ENCODE peak calls at places on chromosomes 5 and 9, in nine cellular contexts. One of them, this sample, is unnamed.

GRCh38 chr5:174047472-174047871 is 2.0 kb downstream of the NSG2 start:
- DNase-seq in neural progenitor cell: no peak
- DNase-seq in HepG2: no peak
- DNase-seq in mesendoderm: no peak
- DNase-seq in GM23338: no peak
- DNase-seq in HCT116: no peak
- DNase-seq in PC-3: no peak
- DNase-seq in PC-9: no peak
- DNase-seq in fibroblast of lung: no peak
- DNase-seq in this sample: no peak

GRCh38 chr5:40606077-40606765 is 73.5 kb upstream of the PTGER4 start:
- DNase-seq in neural progenitor cell: no peak
- DNase-seq in HepG2: no peak
- DNase-seq in PC-9: no peak
- DNase-seq in HCT116: no peak
- DNase-seq in PC-3: no peak
- DNase-seq in mesendoderm: no peak
- DNase-seq in GM23338: no peak
- DNase-seq in fibroblast of lung: no peak
- DNase-seq in this sample: no peak

GRCh38 chr9:110578896-110579752 is at the start of gene SVEP1:
- DNase-seq in GM23338: peak; percentile 70
- DNase-seq in PC-9: no peak
- DNase-seq in HCT116: no peak
- DNase-seq in mesendoderm: peak; percentile 70
- DNase-seq in PC-3: no peak
- DNase-seq in fibroblast of lung: peak; percentile 78
- DNase-seq in neural progenitor cell: peak; percentile 75
- DNase-seq in HepG2: no peak
- DNase-seq in this sample: peak; percentile 92

GRCh38 chr5:79831381-79831780 is 141.7 kb downstream of the CMYA5 start:
- DNase-seq in PC-9: no peak
- DNase-seq in PC-3: no peak
- DNase-seq in HepG2: no peak
- DNase-seq in HCT116: no peak
- DNase-seq in fibroblast of lung: no peak
- DNase-seq in GM23338: no peak
- DNase-seq in neural progenitor cell: no peak
- DNase-seq in mesendoderm: no peak
- DNase-seq in this sample: peak; percentile 57

GRCh38 chr5:54229041-54229780 is 81.2 kb downstream of the ARL15 start:
- DNase-seq in mesendoderm: peak; percentile 61
- DNase-seq in GM23338: peak; percentile 81
- DNase-seq in HepG2: peak; percentile 25
- DNase-seq in fibroblast of lung: peak; percentile 34
- DNase-seq in HCT116: peak; percentile 38
- DNase-seq in neural progenitor cell: peak; percentile 75
- DNase-seq in PC-9: peak; percentile 37
- DNase-seq in PC-3: peak; percentile 64
- DNase-seq in this sample: peak; percentile 71

GRCh38 chr9:117868594-117868993 is 164.4 kb downstream of the TLR4 start:
- DNase-seq in PC-9: no peak
- DNase-seq in HCT116: no peak
- DNase-seq in GM23338: no peak
- DNase-seq in PC-3: no peak
- DNase-seq in mesendoderm: no peak
- DNase-seq in neural progenitor cell: no peak
- DNase-seq in fibroblast of lung: no peak
- DNase-seq in HepG2: no peak
- DNase-seq in this sample: no peak

GRCh38 chr5:172175263-172175719 is 12.7 kb downstream of the STK10 start:
- DNase-seq in GM23338: no peak
- DNase-seq in PC-3: no peak
- DNase-seq in HepG2: peak; percentile 25
- DNase-seq in PC-9: no peak
- DNase-seq in HCT116: no peak
- DNase-seq in neural progenitor cell: no peak
- DNase-seq in mesendoderm: no peak
- DNase-seq in fibroblast of lung: no peak
- DNase-seq in this sample: no peak

GRCh38 chr5:163759000-163759730 is 253.7 kb downstream of the MAT2B start:
- DNase-seq in PC-9: no peak
- DNase-seq in GM23338: no peak
- DNase-seq in HepG2: no peak
- DNase-seq in neural progenitor cell: no peak
- DNase-seq in mesendoderm: no peak
- DNase-seq in HCT116: no peak
- DNase-seq in fibroblast of lung: no peak
- DNase-seq in PC-3: no peak
- DNase-seq in this sample: no peak

GRCh38 chr9:16133556-16134227 is 580.8 kb downstream of the CCDC171 start:
- DNase-seq in mesendoderm: peak; percentile 93
- DNase-seq in GM23338: peak; percentile 95
- DNase-seq in fibroblast of lung: peak; percentile 90
- DNase-seq in HepG2: peak; percentile 63
- DNase-seq in neural progenitor cell: peak; percentile 90
- DNase-seq in PC-3: peak; percentile 88
- DNase-seq in PC-9: no peak
- DNase-seq in HCT116: peak; percentile 70
- DNase-seq in this sample: peak; percentile 78

GRCh38 chr9:84068872-84069271 is 88.3 kb downstream of the RMI1 start:
- DNase-seq in mesendoderm: no peak
- DNase-seq in PC-3: no peak
- DNase-seq in neural progenitor cell: no peak
- DNase-seq in fibroblast of lung: no peak
- DNase-seq in PC-9: no peak
- DNase-seq in HepG2: no peak
- DNase-seq in GM23338: no peak
- DNase-seq in HCT116: no peak
- DNase-seq in this sample: no peak

GRCh38 chr9:130196643-130197042 is 24.4 kb downstream of the NCS1 start:
- DNase-seq in neural progenitor cell: no peak
- DNase-seq in PC-3: no peak
- DNase-seq in fibroblast of lung: no peak
- DNase-seq in HepG2: no peak
- DNase-seq in HCT116: no peak
- DNase-seq in PC-9: no peak
- DNase-seq in mesendoderm: no peak
- DNase-seq in GM23338: no peak
- DNase-seq in this sample: no peak

GRCh38 chr5:74632947-74633356 is 7.6 kb downstream of the ENC1 start:
- DNase-seq in HepG2: peak; percentile 68
- DNase-seq in PC-3: peak; percentile 94
- DNase-seq in HCT116: peak; percentile 57
- DNase-seq in fibroblast of lung: peak; percentile 88
- DNase-seq in mesendoderm: peak; percentile 28
- DNase-seq in neural progenitor cell: no peak
- DNase-seq in PC-9: peak; percentile 86
- DNase-seq in GM23338: no peak
- DNase-seq in this sample: peak; percentile 68

GRCh38 chr5:75055727-75056144 is 3.4 kb upstream of the GCNT4 start:
- DNase-seq in HepG2: peak; percentile 24
- DNase-seq in HCT116: no peak
- DNase-seq in neural progenitor cell: peak; percentile 41
- DNase-seq in PC-3: no peak
- DNase-seq in mesendoderm: peak; percentile 98
- DNase-seq in fibroblast of lung: peak; percentile 63
- DNase-seq in PC-9: peak; percentile 45
- DNase-seq in GM23338: peak; percentile 90
- DNase-seq in this sample: peak; percentile 36

GRCh38 chr9:34458967-34459355 is 356 bp downstream of the DNAI1 start:
- DNase-seq in neural progenitor cell: peak; percentile 46
- DNase-seq in mesendoderm: no peak
- DNase-seq in HepG2: no peak
- DNase-seq in PC-9: no peak
- DNase-seq in PC-3: no peak
- DNase-seq in HCT116: no peak
- DNase-seq in fibroblast of lung: no peak
- DNase-seq in GM23338: peak; percentile 14
- DNase-seq in this sample: no peak

DNA sequence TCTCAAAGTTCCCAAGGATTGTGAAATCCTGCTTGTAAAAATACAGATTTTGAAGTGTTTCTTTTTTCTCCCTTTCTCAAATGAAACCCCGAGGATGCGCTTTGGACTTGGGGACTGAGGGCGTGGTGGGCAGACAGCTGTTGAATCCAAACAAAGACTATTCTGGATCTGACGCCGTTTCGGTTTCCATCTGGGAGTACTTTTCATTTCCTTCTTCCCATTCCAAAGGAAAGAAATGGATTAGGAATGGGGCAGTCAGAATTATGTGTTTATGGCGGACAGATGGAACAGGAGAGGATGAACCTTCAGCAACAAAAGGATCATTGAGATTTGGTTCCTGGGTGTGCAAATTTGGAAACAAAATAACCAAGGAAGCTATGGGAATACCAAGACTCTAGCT is 300.5 kb downstream of the PARP8 start:
- DNase-seq in mesendoderm: no peak
- DNase-seq in HCT116: no peak
- DNase-seq in PC-9: no peak
- DNase-seq in PC-3: no peak
- DNase-seq in neural progenitor cell: peak; percentile 32
- DNase-seq in GM23338: peak; percentile 37
- DNase-seq in HepG2: no peak
- DNase-seq in fibroblast of lung: no peak
- DNase-seq in this sample: no peak
- H3K4me2 ChIP-seq in mesendoderm: peak overlapping the region; percentile 4
- H3K4me2 ChIP-seq in HCT116: no peak overlapping the region
- H3K4me2 ChIP-seq in PC-9: no peak overlapping the region
- H3K4me2 ChIP-seq in PC-3: no peak overlapping the region
- H3K4me2 ChIP-seq in neural progenitor cell: peak overlapping the region; percentile 90
- H3K4me2 ChIP-seq in GM23338: peak overlapping the region; percentile 96
- H3K4me2 ChIP-seq in HepG2: no peak overlapping the region
- H3K4me2 ChIP-seq in fibroblast of lung: no peak overlapping the region
- H3K4me2 ChIP-seq in this sample: no peak overlapping the region

GRCh38 chr5:76944638-76945037 is 8.2 kb upstream of the CRHBP start:
- DNase-seq in PC-3: no peak
- DNase-seq in neural progenitor cell: no peak
- DNase-seq in PC-9: no peak
- DNase-seq in HepG2: no peak
- DNase-seq in GM23338: no peak
- DNase-seq in mesendoderm: no peak
- DNase-seq in HCT116: no peak
- DNase-seq in fibroblast of lung: peak; percentile 59
- DNase-seq in this sample: no peak

GRCh38 chr5:76941000-76941399 is 11.8 kb upstream of the CRHBP start:
- DNase-seq in HepG2: no peak
- DNase-seq in mesendoderm: no peak
- DNase-seq in HCT116: no peak
- DNase-seq in neural progenitor cell: no peak
- DNase-seq in fibroblast of lung: peak; percentile 33
- DNase-seq in PC-9: no peak
- DNase-seq in PC-3: no peak
- DNase-seq in GM23338: no peak
- DNase-seq in this sample: no peak

GRCh38 chr5:76943006-76943405 is 9.8 kb upstream of the CRHBP start:
- DNase-seq in neural progenitor cell: no peak
- DNase-seq in HCT116: no peak
- DNase-seq in PC-9: no peak
- DNase-seq in mesendoderm: no peak
- DNase-seq in HepG2: no peak
- DNase-seq in GM23338: no peak
- DNase-seq in fibroblast of lung: no peak
- DNase-seq in PC-3: no peak
- DNase-seq in this sample: no peak

GRCh38 chr5:76946090-76946489 is 6.8 kb upstream of the CRHBP start:
- DNase-seq in mesendoderm: no peak
- DNase-seq in HepG2: no peak
- DNase-seq in neural progenitor cell: no peak
- DNase-seq in PC-3: no peak
- DNase-seq in HCT116: no peak
- DNase-seq in fibroblast of lung: no peak
- DNase-seq in PC-9: no peak
- DNase-seq in GM23338: no peak
- DNase-seq in this sample: no peak

GRCh38 chr5:76942581-76942980 is 10.3 kb upstream of the CRHBP start:
- DNase-seq in HCT116: no peak
- DNase-seq in fibroblast of lung: peak; percentile 76
- DNase-seq in mesendoderm: no peak
- DNase-seq in GM23338: no peak
- DNase-seq in neural progenitor cell: no peak
- DNase-seq in HepG2: no peak
- DNase-seq in PC-9: no peak
- DNase-seq in PC-3: no peak
- DNase-seq in this sample: peak; percentile 85
- H3K4me2 ChIP-seq in HCT116: no peak overlapping the region
- H3K4me2 ChIP-seq in fibroblast of lung: no peak overlapping the region
- H3K4me2 ChIP-seq in mesendoderm: no peak overlapping the region
- H3K4me2 ChIP-seq in GM23338: no peak overlapping the region
- H3K4me2 ChIP-seq in neural progenitor cell: no peak overlapping the region
- H3K4me2 ChIP-seq in HepG2: no peak overlapping the region
- H3K4me2 ChIP-seq in PC-9: no peak overlapping the region
- H3K4me2 ChIP-seq in PC-3: no peak overlapping the region
- H3K4me2 ChIP-seq in this sample: no peak overlapping the region

DNA sequence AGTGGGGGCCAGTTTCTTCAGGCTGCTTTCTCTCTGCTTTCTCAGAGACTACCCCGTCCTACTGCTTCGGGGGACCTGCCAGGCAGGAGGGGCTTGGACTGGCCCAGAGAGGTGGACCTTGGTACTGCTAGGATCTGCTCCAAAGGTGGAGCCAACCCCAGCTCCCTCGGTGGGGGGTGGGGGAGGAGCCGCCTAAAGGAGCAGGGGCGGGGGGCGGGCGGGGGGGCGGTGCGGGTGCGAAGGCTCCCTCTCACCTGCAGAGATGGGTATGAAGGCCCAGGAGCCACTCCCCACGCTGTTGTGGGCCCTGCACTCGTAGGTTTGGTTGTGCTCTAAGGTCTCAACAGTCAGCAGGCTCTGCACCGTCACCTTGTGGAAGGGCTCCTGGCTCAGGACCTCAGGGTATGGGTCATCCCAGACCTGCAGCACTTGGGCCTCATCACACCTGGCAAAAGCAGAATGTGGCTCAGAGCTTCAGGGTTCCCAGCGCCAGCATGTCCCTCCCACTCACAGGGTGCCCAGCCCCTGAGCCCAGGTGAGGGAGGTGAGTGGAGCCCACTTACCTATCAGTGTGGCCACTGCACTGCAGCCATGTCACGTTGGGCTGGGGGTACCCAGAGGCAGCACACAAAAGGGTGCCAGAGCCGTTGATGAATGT is 16.6 kb downstream of the CSF1R start:
- DNase-seq in HCT116: no peak
- DNase-seq in HepG2: no peak
- DNase-seq in PC-9: no peak
- DNase-seq in PC-3: no peak
- DNase-seq in GM23338: peak; percentile 24
- DNase-seq in mesendoderm: no peak
- DNase-seq in neural progenitor cell: no peak
- DNase-seq in fibroblast of lung: no peak
- DNase-seq in this sample: no peak
- H3K4me2 ChIP-seq in HCT116: no peak overlapping the region
- H3K4me2 ChIP-seq in HepG2: no peak overlapping the region
- H3K4me2 ChIP-seq in PC-9: no peak overlapping the region
- H3K4me2 ChIP-seq in PC-3: no peak overlapping the region
- H3K4me2 ChIP-seq in GM23338: no peak overlapping the region
- H3K4me2 ChIP-seq in mesendoderm: no peak overlapping the region
- H3K4me2 ChIP-seq in neural progenitor cell: no peak overlapping the region
- H3K4me2 ChIP-seq in fibroblast of lung: no peak overlapping the region
- H3K4me2 ChIP-seq in this sample: no peak overlapping the region

DNA sequence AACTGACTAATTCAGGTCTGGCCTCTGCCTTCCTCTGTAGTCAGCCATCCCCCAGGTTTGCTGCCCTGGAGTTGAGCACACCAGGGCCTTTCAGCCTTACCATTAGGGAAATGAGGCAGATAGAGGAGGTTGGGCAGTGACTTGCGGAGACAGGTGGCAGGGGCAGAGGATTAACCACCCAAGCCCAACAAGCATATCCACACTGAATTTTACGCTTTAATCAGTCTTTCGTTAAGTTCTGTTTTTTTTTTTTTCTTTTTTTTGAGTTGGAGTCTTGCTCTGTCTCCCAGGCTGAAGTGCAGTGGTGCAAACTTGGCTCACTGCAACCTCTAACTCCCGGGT is 80.0 kb upstream of the TNFAIP8 start:
- DNase-seq in PC-3: no peak
- DNase-seq in HepG2: no peak
- DNase-seq in mesendoderm: no peak
- DNase-seq in PC-9: no peak
- DNase-seq in GM23338: no peak
- DNase-seq in fibroblast of lung: no peak
- DNase-seq in neural progenitor cell: no peak
- DNase-seq in HCT116: no peak
- DNase-seq in this sample: no peak
- H3K4me2 ChIP-seq in PC-3: peak overlapping the region; percentile 74
- H3K4me2 ChIP-seq in HepG2: no peak overlapping the region
- H3K4me2 ChIP-seq in mesendoderm: no peak overlapping the region
- H3K4me2 ChIP-seq in PC-9: peak overlapping the region; percentile 71
- H3K4me2 ChIP-seq in GM23338: no peak overlapping the region
- H3K4me2 ChIP-seq in fibroblast of lung: no peak overlapping the region
- H3K4me2 ChIP-seq in neural progenitor cell: no peak overlapping the region
- H3K4me2 ChIP-seq in HCT116: peak overlapping the region; percentile 73
- H3K4me2 ChIP-seq in this sample: no peak overlapping the region